ENCODE peak calls at places on chromosome 12, in nine cellular contexts. D, N, V, F, T, M, Z, X and J are unnamed samples. For H3K9me3, the result is how much of the 10 kb centered on the place peaks cover.

GRCh38 chr12:71662861-71663560 is 637 bp downstream of the ZFC3H1 start:
- DNase-seq in D (peak), N (peak), V (peak), F (peak), T (peak), M (peak), Z (peak), X (peak), J (peak)

GRCh38 chr12:68310370-68310769 is 21.8 kb downstream of the MDM1 start:
- DNase-seq in D (no peak), N (no peak), V (no peak), F (no peak), T (no peak), M (peak), Z (no peak), X (no peak), J (no peak)

GRCh38 chr12:123973552-123974341 is 732 bp downstream of the ZNF664 start:
- DNase-seq in D (peak), N (peak), V (peak), F (peak), T (peak), M (no peak), Z (peak), X (peak), J (peak)

GRCh38 chr12:80776706-80777105 is 60.0 kb downstream of the MYF5 start:
- DNase-seq in D (no peak), N (no peak), V (no peak), F (no peak), T (no peak), M (no peak), Z (no peak), X (no peak), J (no peak)

GRCh38 chr12:9163392-9163791 is 44.8 kb downstream of the PZP start:
- DNase-seq in D (no peak), N (no peak), V (no peak), F (no peak), T (no peak), M (no peak), Z (no peak), X (no peak), J (no peak)

GRCh38 chr12:120538281-120539156 is 4.4 kb downstream of the RNF10 start:
- DNase-seq in D (peak), N (peak), V (no peak), F (peak), T (no peak), M (peak), Z (no peak), X (peak), J (no peak)

GRCh38 chr12:111642681-111643427 is 42.9 kb downstream of the BRAP start:
- DNase-seq in D (no peak), N (no peak), V (no peak), F (no peak), T (no peak), M (no peak), Z (no peak), X (no peak), J (no peak)

GRCh38 chr12:122501489-122501989 is 807 bp upstream of the ZCCHC8 start:
- DNase-seq in D (no peak), N (no peak), V (no peak), F (no peak), T (no peak), M (no peak), Z (no peak), X (no peak), J (no peak)

GRCh38 chr12:89156862-89157262 is 195.4 kb downstream of the DUSP6 start:
- DNase-seq in D (no peak), N (no peak), V (no peak), F (no peak), T (no peak), M (peak), Z (no peak), X (no peak), J (no peak)

GRCh38 chr12:96889273-96889933 is 17.7 kb upstream of the NEDD1 start:
- DNase-seq in D (no peak), N (no peak), V (no peak), F (no peak), T (no peak), M (peak), Z (no peak), X (no peak), J (no peak)

GRCh38 chr12:94941440-94941862 is 62.0 kb downstream of the NDUFA12 start:
- DNase-seq in D (peak), N (peak), V (no peak), F (peak), T (peak), M (peak), Z (no peak), X (no peak), J (peak)

GRCh38 chr12:117292688-117293087 is 68.7 kb downstream of the NOS1 start:
- DNase-seq in D (no peak), N (no peak), V (no peak), F (no peak), T (no peak), M (no peak), Z (no peak), X (no peak), J (no peak)

GRCh38 chr12:100225491-100225890 is 24.9 kb downstream of the ACTR6 start:
- DNase-seq in D (no peak), N (no peak), V (no peak), F (no peak), T (no peak), M (no peak), Z (no peak), X (no peak), J (no peak)

GRCh38 chr12:4899361-4899760 is 10.3 kb upstream of the KCNA1 start:
- DNase-seq in D (no peak), N (no peak), V (no peak), F (no peak), T (no peak), M (no peak), Z (no peak), X (no peak), J (no peak)

GRCh38 chr12:60333461-60333860 is 737.6 kb downstream of the SLC16A7 start:
- DNase-seq in D (no peak), N (no peak), V (no peak), F (no peak), T (no peak), M (peak), Z (no peak), X (no peak), J (no peak)

GRCh38 chr12:89273525-89273924 is 78.8 kb downstream of the DUSP6 start:
- DNase-seq in D (no peak), N (no peak), V (no peak), F (no peak), T (no peak), M (no peak), Z (no peak), X (no peak), J (no peak)

GRCh38 chr12:58458093-58458492 is 462.2 kb downstream of the LRIG3 start:
- DNase-seq in D (no peak), N (no peak), V (no peak), F (no peak), T (no peak), M (peak), Z (no peak), X (no peak), J (no peak)

GRCh38 chr12:52052471-52053186 is 1.4 kb downstream of the NR4A1 start:
- DNase-seq in D (no peak), N (peak), V (peak), F (no peak), T (no peak), M (no peak), Z (peak), X (peak), J (no peak)

GRCh38 chr12:79164890-79165289 is 300.3 kb downstream of the SYT1 start:
- DNase-seq in D (no peak), N (no peak), V (no peak), F (no peak), T (no peak), M (no peak), Z (no peak), X (no peak), J (no peak)

GRCh38 chr12:57005980-57006808 is at the start of gene ZBTB39:
- DNase-seq in D (peak), N (peak), V (peak), F (peak), T (no peak), M (peak), Z (peak), X (peak), J (peak)

GRCh38 chr12:90166012-90166411 is 457.4 kb upstream of the ATP2B1 start:
- DNase-seq in D (no peak), N (no peak), V (no peak), F (no peak), T (no peak), M (no peak), Z (no peak), X (no peak), J (no peak)

GRCh38 chr12:4268549-4269181 is 4.9 kb upstream of the CCND2 start:
- DNase-seq in D (no peak), N (no peak), V (no peak), F (no peak), T (no peak), M (no peak), Z (peak), X (no peak), J (no peak)

GRCh38 chr12:75099215-75099614 is 110.4 kb downstream of the KCNC2 start:
- DNase-seq in D (no peak), N (no peak), V (no peak), F (no peak), T (no peak), M (peak), Z (no peak), X (no peak), J (no peak)

GRCh38 chr12:88420460-88420859 is 159.8 kb downstream of the KITLG start:
- DNase-seq in D (no peak), N (no peak), V (no peak), F (no peak), T (no peak), M (peak), Z (no peak), X (no peak), J (no peak)

GRCh38 chr12:126483145-126484068 is 1418.2 kb downstream of the AACS start:
- DNase-seq in D (no peak), N (no peak), V (no peak), F (peak), T (no peak), M (peak), Z (no peak), X (no peak), J (peak)

GRCh38 chr12:63098851-63099250 is 52.1 kb downstream of the AVPR1A start:
- DNase-seq in D (no peak), N (peak), V (no peak), F (no peak), T (no peak), M (no peak), Z (no peak), X (no peak), J (no peak)

GRCh38 chr12:100573499-100574261 is at the start of gene GAS2L3:
- DNase-seq in D (peak), N (peak), V (peak), F (peak), T (peak), M (peak), Z (peak), X (peak), J (peak)

GRCh38 chr12:131250028-131250950 is 296.6 kb downstream of the ADGRD1 start:
- DNase-seq in D (no peak), N (no peak), V (no peak), F (no peak), T (peak), M (no peak), Z (no peak), X (no peak), J (no peak)

GRCh38 chr12:116604883-116605641 is 45.9 kb downstream of the MAP1LC3B2 start:
- DNase-seq in D (no peak), N (no peak), V (no peak), F (no peak), T (no peak), M (no peak), Z (no peak), X (no peak), J (no peak)

GRCh38 chr12:2011641-2012607 is 7.7 kb upstream of the DCP1B start:
- DNase-seq in D (no peak), N (no peak), V (no peak), F (no peak), T (no peak), M (no peak), Z (no peak), X (no peak), J (no peak)

GRCh38 chr12:55972906-55973597 is 826 bp upstream of the RAB5B start:
- DNase-seq in D (no peak), N (no peak), V (peak), F (no peak), T (no peak), M (peak), Z (peak), X (no peak), J (no peak)

GRCh38 chr12:62601765-62602444 is 135.3 kb downstream of the MON2 start:
- DNase-seq in D (no peak), N (no peak), V (peak), F (no peak), T (no peak), M (no peak), Z (no peak), X (no peak), J (no peak)

DNA sequence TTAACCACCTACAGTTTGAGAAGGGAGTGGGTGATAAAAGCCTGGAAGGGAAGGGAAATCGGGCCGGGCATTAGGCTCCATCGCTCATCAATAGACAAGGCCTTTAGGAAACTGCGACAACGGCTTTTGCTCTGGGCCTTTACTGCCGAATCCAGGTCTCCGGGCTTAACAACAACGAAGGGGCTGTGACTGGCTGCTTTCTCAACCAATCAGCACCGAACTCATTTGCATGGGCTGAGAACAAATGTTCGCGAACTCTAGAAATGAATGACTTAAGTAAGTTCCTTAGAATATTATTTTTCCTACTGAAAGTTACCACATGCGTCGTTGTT is 263 bp upstream of the RNU7-1 start:
- DNase-seq in D (peak), N (peak), V (peak), F (peak), T (peak), M (peak), Z (peak), X (peak), J (peak)
- H3K4me3 ChIP-seq in D (peak), N (no peak), V (peak), F (peak), T (peak), M (peak), Z (peak), X (peak), J (peak)

DNA sequence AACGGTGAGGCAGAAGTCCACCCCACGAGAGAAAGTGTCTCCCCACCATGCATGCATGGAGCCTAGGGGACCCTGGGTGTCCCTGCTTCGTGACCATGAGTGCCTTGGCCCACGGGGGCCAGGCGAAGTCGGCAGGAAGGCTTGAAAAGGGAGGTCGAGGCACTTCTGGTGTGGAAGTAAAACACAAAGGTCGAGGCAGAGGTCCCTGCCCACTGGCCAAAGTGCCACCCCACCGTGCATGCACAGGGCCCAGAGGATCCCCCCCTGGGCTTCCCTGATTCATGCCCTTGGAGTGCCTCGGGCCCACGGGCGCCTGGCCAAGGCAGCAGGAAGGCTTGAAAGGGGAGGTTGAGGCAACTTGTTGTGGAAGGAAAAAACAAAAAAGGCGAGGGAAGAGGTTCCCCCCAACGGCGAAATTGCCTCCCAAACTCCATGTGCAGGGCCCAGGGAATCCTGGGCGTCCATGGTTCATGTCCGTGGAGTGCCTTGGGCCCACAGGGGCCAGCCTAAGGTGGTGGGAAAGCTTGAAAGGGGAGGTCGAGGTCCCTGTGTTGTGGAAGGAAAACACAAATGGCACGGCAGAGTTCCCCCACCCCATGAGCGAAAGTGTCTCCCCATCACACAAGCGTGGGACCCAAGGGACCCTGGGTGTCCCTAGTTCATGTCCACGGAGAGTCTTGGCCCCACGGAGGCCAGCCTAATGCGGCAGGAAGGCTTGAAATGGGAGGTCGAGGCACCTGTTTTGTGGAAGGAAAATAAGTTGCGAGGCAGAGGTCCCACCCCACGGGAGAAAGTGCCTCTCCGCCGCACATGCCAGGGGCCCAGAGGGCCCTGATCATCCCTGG is 372.1 kb downstream of the ALG10 start:
- DNase-seq in D (peak), N (no peak), V (no peak), F (peak), T (peak), M (no peak), Z (no peak), X (peak), J (peak)
- H3K9me3 ChIP-seq in D (half or more), N (under half), V (under half), F (under half), T (under half), M (under half), Z (half or more), X (half or more), J (under half)

DNA sequence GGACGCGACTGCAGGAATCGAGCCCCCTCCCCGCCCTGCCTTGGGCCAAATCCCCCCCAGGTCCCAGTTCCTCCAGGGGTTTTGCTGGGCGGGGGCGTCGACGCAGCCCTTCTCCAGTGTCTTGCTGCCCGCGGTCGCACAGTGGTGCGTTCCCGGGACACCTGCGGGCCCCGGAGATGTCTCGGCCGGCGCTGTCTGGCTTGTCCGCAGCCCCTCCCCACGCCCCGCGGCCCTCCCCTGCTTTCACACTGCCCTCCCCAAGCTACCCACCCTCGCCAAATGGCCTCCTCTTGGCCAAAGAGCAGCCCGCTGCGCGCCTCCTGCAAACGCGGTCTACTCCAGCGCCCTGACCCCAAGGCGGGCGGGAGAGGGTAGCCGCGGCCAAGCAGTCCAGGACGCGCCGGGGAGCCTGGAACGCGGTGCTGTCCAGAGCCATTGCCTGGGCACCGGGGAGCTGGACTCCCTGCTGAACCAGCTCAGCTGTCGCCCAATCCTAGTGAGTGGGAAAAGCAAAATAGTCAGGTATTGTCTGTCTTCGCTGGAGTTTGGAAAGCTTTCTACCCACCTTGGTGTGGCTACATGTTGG is 122.0 kb downstream of the AACS start:
- DNase-seq in D (no peak), N (no peak), V (no peak), F (no peak), T (no peak), M (no peak), Z (no peak), X (no peak), J (no peak)
- H3K4me3 ChIP-seq in D (peak), N (no peak), V (peak), F (peak), T (peak), M (peak), Z (no peak), X (peak), J (no peak)

GRCh38 chr12:132952371-132953162 is 3.5 kb downstream of the ZNF605 start:
- DNase-seq in D (no peak), N (no peak), V (no peak), F (no peak), T (no peak), M (no peak), Z (no peak), X (no peak), J (no peak)
- H3K9me3 ChIP-seq in D (half or more), N (under half), V (under half), F (under half), T (under half), M (under half), Z (under half), X (half or more), J (under half)

GRCh38 chr12:53988519-53989226 is 3.7 kb downstream of the HOXC10 start:
- DNase-seq in D (no peak), N (no peak), V (no peak), F (no peak), T (no peak), M (no peak), Z (no peak), X (no peak), J (no peak)

GRCh38 chr12:53990311-53991076 is 5.5 kb downstream of the HOXC10 start:
- DNase-seq in D (no peak), N (no peak), V (no peak), F (no peak), T (no peak), M (no peak), Z (no peak), X (no peak), J (no peak)

GRCh38 chr12:53987748-53988147 is 2.8 kb downstream of the HOXC10 start:
- DNase-seq in D (no peak), N (no peak), V (no peak), F (no peak), T (no peak), M (no peak), Z (no peak), X (no peak), J (no peak)

GRCh38 chr12:53991077-53991460 is 6.1 kb downstream of the HOXC10 start:
- DNase-seq in D (no peak), N (no peak), V (no peak), F (no peak), T (peak), M (no peak), Z (no peak), X (no peak), J (no peak)

GRCh38 chr12:53989227-53990113 is 4.5 kb downstream of the HOXC10 start:
- DNase-seq in D (no peak), N (peak), V (peak), F (no peak), T (no peak), M (no peak), Z (no peak), X (no peak), J (peak)
- H3K4me3 ChIP-seq in D (no peak), N (no peak), V (peak), F (no peak), T (peak), M (no peak), Z (no peak), X (no peak), J (peak)

DNA sequence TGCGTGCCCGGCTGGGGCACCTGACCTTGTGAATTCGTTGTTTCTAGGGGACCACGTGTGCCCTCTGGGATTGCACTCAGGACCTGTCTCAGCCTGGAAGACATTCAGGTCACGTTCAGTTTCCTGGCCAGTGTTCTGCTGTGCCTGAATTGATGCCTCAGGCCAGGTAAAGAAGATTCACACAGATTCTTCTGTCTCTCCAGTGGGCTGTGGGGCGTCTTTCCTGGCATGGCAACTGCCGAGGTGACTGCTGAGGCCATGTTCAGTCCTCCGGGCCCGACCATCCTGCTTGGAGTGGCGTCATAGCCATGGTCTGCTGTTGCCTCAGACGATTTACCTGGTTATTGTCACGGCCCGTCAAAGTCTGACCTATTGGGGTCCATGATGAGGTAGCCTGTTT is 13.5 kb downstream of the ZNF605 start:
- DNase-seq in D (no peak), N (no peak), V (no peak), F (no peak), T (no peak), M (no peak), Z (no peak), X (no peak), J (no peak)
- H3K9me3 ChIP-seq in D (half or more), N (under half), V (under half), F (under half), T (half or more), M (under half), Z (half or more), X (half or more), J (under half)